ENCODE peak calls at places on chromosomes 11 and 22, in seven cellular contexts. One of them, this sample, is unnamed.

GRCh38 chr11:115054541-115055538 is 376.5 kb downstream of the NXPE2 start:
- DNase-seq in right lobe of liver: no peak
- DNase-seq in neural progenitor cell: no peak
- DNase-seq in H9: no peak
- DNase-seq in fibroblast of pulmonary artery: no peak
- DNase-seq in H1: no peak
- DNase-seq in lower leg skin: no peak
- DNase-seq in this sample: no peak

GRCh38 chr11:11265994-11266606 is 87.0 kb downstream of the CSNK2A3 start:
- DNase-seq in right lobe of liver: peak; percentile 58
- DNase-seq in neural progenitor cell: peak; percentile 69
- DNase-seq in H9: peak; percentile 79
- DNase-seq in fibroblast of pulmonary artery: peak; percentile 13
- DNase-seq in H1: no peak
- DNase-seq in lower leg skin: peak; percentile 85
- DNase-seq in this sample: peak; percentile 31

GRCh38 chr22:31879585-31879984 is 64.8 kb upstream of the YWHAH start:
- DNase-seq in right lobe of liver: no peak
- DNase-seq in neural progenitor cell: no peak
- DNase-seq in H9: no peak
- DNase-seq in fibroblast of pulmonary artery: no peak
- DNase-seq in H1: no peak
- DNase-seq in lower leg skin: no peak
- DNase-seq in this sample: no peak

GRCh38 chr11:17828311-17828751 is 93.8 kb downstream of the KCNC1 start:
- DNase-seq in right lobe of liver: no peak
- DNase-seq in neural progenitor cell: no peak
- DNase-seq in H9: no peak
- DNase-seq in fibroblast of pulmonary artery: peak; percentile 30
- DNase-seq in H1: no peak
- DNase-seq in lower leg skin: no peak
- DNase-seq in this sample: no peak

GRCh38 chr11:72306186-72306585 is 62.2 kb upstream of the PHOX2A start:
- DNase-seq in right lobe of liver: no peak
- DNase-seq in neural progenitor cell: no peak
- DNase-seq in H9: no peak
- DNase-seq in fibroblast of pulmonary artery: no peak
- DNase-seq in H1: no peak
- DNase-seq in lower leg skin: no peak
- DNase-seq in this sample: no peak

GRCh38 chr11:92136792-92137191 is 87.8 kb upstream of the FAT3 start:
- DNase-seq in right lobe of liver: no peak
- DNase-seq in neural progenitor cell: peak; percentile 40
- DNase-seq in H9: peak; percentile 54
- DNase-seq in fibroblast of pulmonary artery: no peak
- DNase-seq in H1: no peak
- DNase-seq in lower leg skin: no peak
- DNase-seq in this sample: no peak

GRCh38 chr11:44949160-44950035 is 1.3 kb downstream of the TP53I11 start:
- DNase-seq in right lobe of liver: no peak
- DNase-seq in neural progenitor cell: peak; percentile 88
- DNase-seq in H9: peak; percentile 83
- DNase-seq in fibroblast of pulmonary artery: peak; percentile 67
- DNase-seq in H1: no peak
- DNase-seq in lower leg skin: peak; percentile 89
- DNase-seq in this sample: no peak

GRCh38 chr11:119741369-119742262 is 12.6 kb upstream of the NECTIN1 start:
- DNase-seq in right lobe of liver: peak; percentile 66
- DNase-seq in neural progenitor cell: peak; percentile 79
- DNase-seq in H9: peak; percentile 74
- DNase-seq in fibroblast of pulmonary artery: peak; percentile 27
- DNase-seq in H1: no peak
- DNase-seq in lower leg skin: no peak
- DNase-seq in this sample: no peak

GRCh38 chr22:30282616-30283046 is 6.7 kb downstream of the CASTOR1 start:
- DNase-seq in right lobe of liver: no peak
- DNase-seq in neural progenitor cell: no peak
- DNase-seq in H9: no peak
- DNase-seq in fibroblast of pulmonary artery: no peak
- DNase-seq in H1: no peak
- DNase-seq in lower leg skin: no peak
- DNase-seq in this sample: no peak

GRCh38 chr11:114259124-114259526 is 37.1 kb upstream of the NNMT start:
- DNase-seq in right lobe of liver: peak; percentile 76
- DNase-seq in neural progenitor cell: no peak
- DNase-seq in H9: no peak
- DNase-seq in fibroblast of pulmonary artery: no peak
- DNase-seq in H1: no peak
- DNase-seq in lower leg skin: peak; percentile 95
- DNase-seq in this sample: no peak

GRCh38 chr11:83249972-83250593 is 36.1 kb downstream of the CCDC90B start:
- DNase-seq in right lobe of liver: no peak
- DNase-seq in neural progenitor cell: peak; percentile 39
- DNase-seq in H9: no peak
- DNase-seq in fibroblast of pulmonary artery: peak; percentile 75
- DNase-seq in H1: no peak
- DNase-seq in lower leg skin: no peak
- DNase-seq in this sample: no peak

GRCh38 chr22:49983148-49984042 is 22.8 kb downstream of the PIM3 start:
- DNase-seq in right lobe of liver: no peak
- DNase-seq in neural progenitor cell: peak; percentile 65
- DNase-seq in H9: peak; percentile 69
- DNase-seq in fibroblast of pulmonary artery: no peak
- DNase-seq in H1: no peak
- DNase-seq in lower leg skin: peak; percentile 82
- DNase-seq in this sample: no peak

GRCh38 chr22:48088226-48088625 is 1325.8 kb downstream of the TBC1D22A start:
- DNase-seq in right lobe of liver: no peak
- DNase-seq in neural progenitor cell: no peak
- DNase-seq in H9: no peak
- DNase-seq in fibroblast of pulmonary artery: no peak
- DNase-seq in H1: no peak
- DNase-seq in lower leg skin: no peak
- DNase-seq in this sample: no peak

GRCh38 chr22:37288521-37288920 is 6.2 kb downstream of the CYTH4 start:
- DNase-seq in right lobe of liver: no peak
- DNase-seq in neural progenitor cell: no peak
- DNase-seq in H9: no peak
- DNase-seq in fibroblast of pulmonary artery: no peak
- DNase-seq in H1: no peak
- DNase-seq in lower leg skin: no peak
- DNase-seq in this sample: no peak
- TF ChIP-seq CTCF in right lobe of liver: no peak
- TF ChIP-seq CTCF in neural progenitor cell: no peak
- TF ChIP-seq CTCF in H9: no peak
- TF ChIP-seq CTCF in fibroblast of pulmonary artery: no peak
- TF ChIP-seq CTCF in H1: peak; percentile 8
- TF ChIP-seq CTCF in lower leg skin: no peak
- TF ChIP-seq CTCF in this sample: no peak

GRCh38 chr11:1453611-1454386 is 32.8 kb downstream of the MOB2 start:
- DNase-seq in right lobe of liver: no peak
- DNase-seq in neural progenitor cell: peak; percentile 73
- DNase-seq in H9: peak; percentile 92
- DNase-seq in fibroblast of pulmonary artery: no peak
- DNase-seq in H1: peak; percentile 17
- DNase-seq in lower leg skin: no peak
- DNase-seq in this sample: no peak
- TF ChIP-seq CTCF in right lobe of liver: peak; percentile 53
- TF ChIP-seq CTCF in neural progenitor cell: peak; percentile 46
- TF ChIP-seq CTCF in H9: peak; percentile 73
- TF ChIP-seq CTCF in fibroblast of pulmonary artery: no peak
- TF ChIP-seq CTCF in H1: peak; percentile 51
- TF ChIP-seq CTCF in lower leg skin: no peak
- TF ChIP-seq CTCF in this sample: no peak

GRCh38 chr11:20049231-20049630 is 111.0 kb downstream of the DBX1 start:
- DNase-seq in right lobe of liver: no peak
- DNase-seq in neural progenitor cell: no peak
- DNase-seq in H9: no peak
- DNase-seq in fibroblast of pulmonary artery: peak; percentile 17
- DNase-seq in H1: no peak
- DNase-seq in lower leg skin: no peak
- DNase-seq in this sample: no peak
- TF ChIP-seq CTCF in right lobe of liver: no peak
- TF ChIP-seq CTCF in neural progenitor cell: no peak
- TF ChIP-seq CTCF in H9: no peak
- TF ChIP-seq CTCF in fibroblast of pulmonary artery: no peak
- TF ChIP-seq CTCF in H1: no peak
- TF ChIP-seq CTCF in lower leg skin: no peak
- TF ChIP-seq CTCF in this sample: no peak

DNA sequence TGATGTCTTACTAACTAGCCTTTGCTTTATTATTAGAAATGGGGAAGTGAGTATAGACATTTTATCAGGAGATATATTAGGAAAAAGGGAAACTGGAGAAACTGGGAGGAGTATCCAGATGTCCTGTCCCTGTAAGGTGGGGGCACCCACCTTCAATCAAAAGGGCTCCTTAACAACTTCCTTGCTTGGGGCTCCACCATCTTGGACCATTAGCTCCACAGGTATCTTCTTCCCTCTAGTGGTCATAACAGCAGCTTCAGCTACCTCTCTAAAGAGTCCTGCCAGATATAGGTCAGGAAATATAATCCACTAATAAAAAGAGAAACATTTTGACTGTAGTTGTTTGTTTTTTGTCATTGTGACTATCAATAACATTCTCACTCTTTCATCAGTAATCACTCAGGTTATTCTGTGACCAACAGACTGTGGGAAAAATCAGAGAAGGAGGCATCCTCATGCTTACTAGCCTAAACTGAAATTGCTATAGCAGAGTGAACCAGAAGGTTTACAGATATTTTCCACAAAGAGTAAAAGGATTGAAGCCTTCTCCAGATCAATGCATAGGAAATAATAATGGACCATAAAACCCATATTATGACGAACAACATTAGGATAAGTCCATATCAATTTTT is 10.4 kb downstream of the OR51B4 start:
- DNase-seq in right lobe of liver: no peak
- DNase-seq in neural progenitor cell: peak; percentile 44
- DNase-seq in H9: peak; percentile 33
- DNase-seq in fibroblast of pulmonary artery: peak; percentile 63
- DNase-seq in H1: no peak
- DNase-seq in lower leg skin: no peak
- DNase-seq in this sample: no peak
- TF ChIP-seq CTCF in right lobe of liver: peak; percentile 39
- TF ChIP-seq CTCF in neural progenitor cell: peak; percentile 65
- TF ChIP-seq CTCF in H9: peak; percentile 84
- TF ChIP-seq CTCF in fibroblast of pulmonary artery: peak; percentile 85
- TF ChIP-seq CTCF in H1: peak; percentile 64
- TF ChIP-seq CTCF in lower leg skin: no peak
- TF ChIP-seq CTCF in this sample: no peak